ENCODE peak calls at places on chromosomes 5 and 9, in six cellular contexts. Z, R, P, X, W and Y are unnamed samples.

GRCh38 chr5:135236951-135237791 is 161.9 kb downstream of the MACROH2A1 start:
- DNase-seq in Z (no peak), R (no peak), P (no peak), X (no peak), W (peak; percentile 22), Y (peak; percentile 58)

GRCh38 chr5:2181164-2181956 is 298.6 kb upstream of the IRX4 start:
- DNase-seq in Z (no peak), R (no peak), P (no peak), X (no peak), W (no peak), Y (no peak)

GRCh38 chr9:219670-220365 is 5.2 kb downstream of the DOCK8 start:
- DNase-seq in Z (no peak), R (no peak), P (no peak), X (no peak), W (no peak), Y (no peak)

GRCh38 chr9:89896806-89897340 is 292.1 kb downstream of the GADD45G start:
- DNase-seq in Z (no peak), R (no peak), P (no peak), X (no peak), W (no peak), Y (no peak)

GRCh38 chr5:77180167-77181081 is 30.1 kb upstream of the PDE8B start:
- DNase-seq in Z (no peak), R (no peak), P (peak; percentile 27), X (no peak), W (peak; percentile 31), Y (peak; percentile 73)

GRCh38 chr5:125349432-125349831 is 603.0 kb upstream of the ZNF608 start:
- DNase-seq in Z (no peak), R (no peak), P (no peak), X (no peak), W (no peak), Y (no peak)

GRCh38 chr5:147701468-147701867 is 81.1 kb downstream of the JAKMIP2 start:
- DNase-seq in Z (no peak), R (no peak), P (no peak), X (no peak), W (no peak), Y (no peak)

GRCh38 chr5:85814596-85814995 is 803.1 kb upstream of the COX7C start:
- DNase-seq in Z (no peak), R (no peak), P (no peak), X (peak; percentile 36), W (no peak), Y (no peak)

GRCh38 chr9:36402536-36402935 is 2.5 kb upstream of the RNF38 start:
- DNase-seq in Z (no peak), R (no peak), P (no peak), X (no peak), W (no peak), Y (no peak)

GRCh38 chr5:67897431-67897830 is 318.1 kb upstream of the PIK3R1 start:
- DNase-seq in Z (no peak), R (no peak), P (no peak), X (no peak), W (no peak), Y (no peak)

GRCh38 chr5:65938256-65938655 is 11.9 kb downstream of the ERBIN start:
- DNase-seq in Z (no peak), R (no peak), P (no peak), X (no peak), W (no peak), Y (no peak)

GRCh38 chr5:157994271-157994691 is 135.3 kb upstream of the CLINT1 start:
- DNase-seq in Z (no peak), R (no peak), P (peak; percentile 95), X (no peak), W (no peak), Y (no peak)

GRCh38 chr5:168433982-168434381 is 52.3 kb upstream of the RARS1 start:
- DNase-seq in Z (no peak), R (no peak), P (no peak), X (no peak), W (no peak), Y (no peak)

GRCh38 chr9:120538339-120538738 is 41.6 kb downstream of the CDK5RAP2 start:
- DNase-seq in Z (no peak), R (no peak), P (no peak), X (no peak), W (no peak), Y (no peak)

GRCh38 chr5:113508756-113509155 is 4.7 kb upstream of the YTHDC2 start:
- DNase-seq in Z (no peak), R (no peak), P (no peak), X (no peak), W (no peak), Y (no peak)

GRCh38 chr9:131657031-131657377 is 82.9 kb downstream of the RAPGEF1 start:
- DNase-seq in Z (no peak), R (no peak), P (no peak), X (no peak), W (no peak), Y (no peak)

GRCh38 chr5:159231167-159231566 is 21.8 kb upstream of the RNF145 start:
- DNase-seq in Z (no peak), R (no peak), P (no peak), X (no peak), W (no peak), Y (no peak)

GRCh38 chr5:157770665-157771064 is 27.2 kb downstream of the LSM11 start:
- DNase-seq in Z (no peak), R (no peak), P (no peak), X (no peak), W (no peak), Y (no peak)

GRCh38 chr9:7844283-7844682 is 44.7 kb upstream of the DMAC1 start:
- DNase-seq in Z (no peak), R (no peak), P (no peak), X (peak; percentile 34), W (peak; percentile 23), Y (no peak)

GRCh38 chr5:54090495-54091084 is 219.8 kb downstream of the ARL15 start:
- DNase-seq in Z (peak; percentile 60), R (peak; percentile 15), P (peak; percentile 23), X (no peak), W (no peak), Y (no peak)

GRCh38 chr5:158410976-158411375 is 552.0 kb upstream of the CLINT1 start:
- DNase-seq in Z (no peak), R (no peak), P (no peak), X (no peak), W (no peak), Y (no peak)

GRCh38 chr5:178738513-178738912 is 8.1 kb upstream of the ZNF354A start:
- DNase-seq in Z (no peak), R (no peak), P (no peak), X (no peak), W (no peak), Y (no peak)

GRCh38 chr9:108842610-108843295 is 13.0 kb downstream of the ACTL7B start:
- DNase-seq in Z (no peak), R (no peak), P (no peak), X (no peak), W (no peak), Y (no peak)

GRCh38 chr5:92890841-92891244 is 690.2 kb downstream of the NR2F1-AS1 start:
- DNase-seq in Z (no peak), R (no peak), P (peak; percentile 63), X (no peak), W (no peak), Y (no peak)

GRCh38 chr5:72248352-72249032 is 71.5 kb downstream of the MRPS27 start:
- DNase-seq in Z (peak; percentile 42), R (peak; percentile 71), P (peak; percentile 84), X (no peak), W (peak; percentile 57), Y (no peak)

GRCh38 chr9:130713286-130713975 is 19.9 kb downstream of the EXOSC2 start:
- DNase-seq in Z (no peak), R (no peak), P (peak; percentile 27), X (peak; percentile 31), W (peak; percentile 54), Y (peak; percentile 84)

GRCh38 chr5:29005386-29005785 is 1967.0 kb upstream of the CDH9 start:
- DNase-seq in Z (no peak), R (no peak), P (peak; percentile 44), X (no peak), W (no peak), Y (no peak)

GRCh38 chr9:107422189-107422802 is 67.3 kb downstream of the KLF4 start:
- DNase-seq in Z (peak; percentile 47), R (peak; percentile 78), P (peak; percentile 75), X (peak; percentile 91), W (peak; percentile 86), Y (peak; percentile 75)

DNA sequence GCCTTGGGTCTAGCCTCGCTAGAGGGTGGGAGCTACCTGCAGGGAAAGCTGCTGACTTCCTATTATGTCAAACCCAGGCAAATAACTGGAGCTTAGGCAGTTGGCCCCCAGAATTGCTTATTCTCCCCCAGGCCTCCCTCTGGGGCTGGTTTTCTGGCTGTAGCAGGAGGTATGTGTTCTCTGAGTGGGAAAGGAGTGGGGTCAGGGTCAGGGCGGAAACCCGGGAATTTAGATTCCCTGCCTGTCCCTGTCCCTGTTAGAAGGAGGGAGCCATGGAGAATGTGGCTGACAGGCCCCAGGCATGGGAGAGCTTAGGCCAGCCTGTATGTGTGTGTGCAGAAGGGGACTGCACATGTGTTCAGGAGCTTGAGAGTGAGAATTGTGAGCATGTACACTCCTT is 13.6 kb upstream of the CXXC5 start:
- DNase-seq in Z (no peak), R (no peak), P (no peak), X (no peak), W (no peak), Y (no peak)
- H3K4me1 ChIP-seq in Z (peaks cover 33% of the 10 kb centered on the region), R (peaks cover 40% of the 10 kb centered on the region), P (peaks cover 31% of the 10 kb centered on the region), X (peaks cover 23% of the 10 kb centered on the region), W (peaks cover 20% of the 10 kb centered on the region), Y (peaks cover 40% of the 10 kb centered on the region)

DNA sequence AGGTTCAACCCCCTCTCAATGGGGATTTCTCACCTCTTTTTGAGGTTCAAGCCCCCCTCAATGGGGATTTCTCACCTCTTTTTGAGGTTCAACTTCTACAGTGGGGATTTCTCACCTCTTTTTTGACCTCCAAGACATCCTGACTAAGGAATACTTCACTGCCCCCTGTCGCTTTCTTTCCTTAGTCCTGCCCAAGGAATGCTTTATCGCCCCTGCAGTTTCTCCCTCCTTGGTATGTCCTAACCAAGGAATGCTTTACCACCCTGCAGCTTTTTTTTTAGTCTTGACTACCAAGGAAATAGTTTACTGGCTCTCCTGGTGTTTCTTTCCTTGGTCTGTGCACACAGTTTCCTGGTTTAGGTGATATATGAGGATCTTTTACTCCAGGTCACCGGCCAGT is 9.6 kb upstream of the IRGM start:
- DNase-seq in Z (no peak), R (no peak), P (no peak), X (peak; percentile 84), W (no peak), Y (no peak)
- H3K9me3 ChIP-seq in Z (no peaks in the 10 kb centered on the region), R (no peaks in the 10 kb centered on the region), P (peaks cover 8% of the 10 kb centered on the region), X (no peaks in the 10 kb centered on the region), W (no peaks in the 10 kb centered on the region), Y (no peaks in the 10 kb centered on the region)

DNA sequence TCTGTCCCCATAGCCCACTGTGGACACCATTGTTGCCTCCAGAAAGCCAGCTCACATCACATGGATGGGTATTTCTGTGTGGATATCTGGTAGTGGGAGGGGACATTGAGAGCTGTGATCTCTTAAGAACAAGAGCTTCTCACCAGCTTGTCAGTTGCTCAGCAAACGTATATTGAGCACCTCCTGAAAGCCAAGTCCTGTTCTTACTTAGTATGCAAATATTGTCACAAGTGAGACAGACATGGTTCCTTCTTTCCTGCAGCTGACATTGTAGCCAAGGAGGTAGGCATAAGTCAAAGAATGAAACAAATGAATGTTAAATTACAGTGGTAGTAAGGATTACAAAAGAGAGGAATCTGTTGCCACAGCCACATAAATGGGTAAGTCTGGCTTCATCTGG is 3.8 kb downstream of the TCOF1 start:
- DNase-seq in Z (no peak), R (no peak), P (no peak), X (no peak), W (no peak), Y (no peak)
- H3K9ac ChIP-seq in Z (no peak overlapping the region), R (no peak overlapping the region), P (no peak overlapping the region), X (no peak overlapping the region), W (no peak overlapping the region), Y (no peak overlapping the region)

GRCh38 chr9:136898483-136899100 is 12.3 kb downstream of the TRAF2 start:
- DNase-seq in Z (no peak), R (no peak), P (no peak), X (no peak), W (no peak), Y (no peak)
- H3K4me1 ChIP-seq in Z (peaks cover 11% of the 10 kb centered on the region), R (peaks cover 9% of the 10 kb centered on the region), P (peaks cover 31% of the 10 kb centered on the region), X (no peaks in the 10 kb centered on the region), W (peaks cover 29% of the 10 kb centered on the region), Y (peaks cover 10% of the 10 kb centered on the region)